ENCODE peak calls at places on chromosomes 5 and 9, in five cellular contexts. Q is HepG2, F is GM23338, V is GM12878, S is K562. B is an unnamed sample.

GRCh38 chr9:117784996-117785395 is 80.8 kb downstream of the TLR4 start:
- DNase-seq in F (no peak), V (no peak), S (no peak), Q (no peak), B (no peak)

GRCh38 chr5:21802869-21803490 is 1050.2 kb downstream of the CDH12 start:
- DNase-seq in V (no peak), F (peak), Q (peak), S (no peak), B (peak)

GRCh38 chr9:33167084-33167948 is at the start of gene B4GALT1:
- DNase-seq in F (peak), V (peak), S (peak), Q (peak), B (peak)

GRCh38 chr5:135578685-135579341 is at the start of gene CXCL14:
- DNase-seq in V (no peak), S (no peak), F (peak), Q (no peak), B (no peak)

GRCh38 chr9:38670542-38671371 is 49.2 kb downstream of the FAM240B start:
- DNase-seq in V (peak), Q (no peak), S (no peak), F (no peak), B (no peak)

GRCh38 chr5:152505442-152506042 is 100.5 kb upstream of the NMUR2 start:
- DNase-seq in V (no peak), S (peak), Q (peak), F (peak), B (peak)

GRCh38 chr9:73199886-73200285 is 48.2 kb downstream of the ANXA1 start:
- DNase-seq in Q (peak), S (no peak), V (no peak), F (peak), B (peak)

GRCh38 chr9:108412755-108413154 is 443.0 kb downstream of the ACTL7B start:
- DNase-seq in Q (no peak), F (peak), S (no peak), V (no peak), B (peak)

GRCh38 chr9:134617836-134618162 is 23.8 kb upstream of the COL5A1 start:
- DNase-seq in F (no peak), Q (no peak), S (no peak), V (no peak), B (no peak)

GRCh38 chr9:93265301-93265971 is 81.5 kb downstream of the WNK2 start:
- DNase-seq in S (peak), F (no peak), Q (no peak), V (no peak), B (no peak)
- TF ChIP-seq JUNB in S (no peak), F (no peak), Q (no peak), V (no peak), B (no peak)

GRCh38 chr5:83488271-83488670 is 16.7 kb downstream of the VCAN start:
- DNase-seq in Q (no peak), F (peak), V (no peak), S (no peak), B (no peak)
- TF ChIP-seq JUNB in Q (no peak), F (no peak), V (no peak), S (no peak), B (no peak)

DNA sequence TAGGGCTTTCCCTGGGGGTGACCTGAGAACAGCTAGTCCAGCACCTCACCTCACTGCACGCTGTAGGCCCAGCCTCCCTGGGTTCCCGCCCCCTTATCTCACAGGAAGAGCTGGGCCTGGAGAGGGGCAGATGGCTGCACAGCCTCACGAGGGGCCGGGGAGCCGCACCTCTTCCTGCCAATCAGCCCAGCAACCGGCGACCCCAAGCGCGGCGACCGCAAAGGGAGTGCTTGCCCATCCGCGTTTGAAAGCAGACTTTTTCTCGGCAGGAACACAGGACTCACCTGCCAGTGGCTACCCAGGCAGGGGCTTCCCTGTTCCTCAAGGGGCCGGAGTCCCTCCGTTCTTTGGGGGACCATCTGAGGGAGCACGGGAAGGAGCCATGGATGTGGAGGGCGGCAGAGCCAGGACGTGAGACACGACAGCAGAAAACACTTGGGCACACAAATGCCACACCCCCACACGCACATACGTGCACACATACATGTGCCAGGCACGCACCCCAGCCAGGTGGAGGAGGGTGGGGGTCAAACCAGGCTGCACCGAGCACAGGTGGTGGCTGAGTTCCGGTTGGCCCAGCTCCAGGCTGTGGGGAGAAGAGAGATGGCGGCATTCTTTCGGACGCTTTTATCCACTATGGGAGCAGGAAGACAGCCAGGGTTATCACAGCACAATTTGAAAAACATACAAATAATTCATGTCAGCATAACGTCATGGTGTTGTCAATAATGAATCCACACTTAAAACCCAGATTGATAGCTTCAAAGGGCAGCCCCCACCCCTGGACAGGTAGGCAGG is 11.3 kb downstream of the TMEM250 start:
- DNase-seq in Q (no peak), V (no peak), S (peak), F (peak), B (no peak)
- TF ChIP-seq JUNB in Q (no peak), V (no peak), S (no peak), F (no peak), B (no peak)

GRCh38 chr9:129569506-129570449 is 51.1 kb downstream of the C9orf50 start:
- DNase-seq in Q (peak), V (no peak), F (peak), S (peak), B (peak)

GRCh38 chr9:129568560-129569505 is 52.1 kb downstream of the C9orf50 start:
- DNase-seq in Q (peak), S (peak), V (no peak), F (peak), B (peak)

GRCh38 chr9:129567329-129567728 is 53.6 kb downstream of the C9orf50 start:
- DNase-seq in S (no peak), Q (no peak), V (no peak), F (no peak), B (no peak)

GRCh38 chr9:129566563-129567266 is 54.2 kb downstream of the C9orf50 start:
- DNase-seq in S (no peak), Q (no peak), V (no peak), F (no peak), B (no peak)

DNA sequence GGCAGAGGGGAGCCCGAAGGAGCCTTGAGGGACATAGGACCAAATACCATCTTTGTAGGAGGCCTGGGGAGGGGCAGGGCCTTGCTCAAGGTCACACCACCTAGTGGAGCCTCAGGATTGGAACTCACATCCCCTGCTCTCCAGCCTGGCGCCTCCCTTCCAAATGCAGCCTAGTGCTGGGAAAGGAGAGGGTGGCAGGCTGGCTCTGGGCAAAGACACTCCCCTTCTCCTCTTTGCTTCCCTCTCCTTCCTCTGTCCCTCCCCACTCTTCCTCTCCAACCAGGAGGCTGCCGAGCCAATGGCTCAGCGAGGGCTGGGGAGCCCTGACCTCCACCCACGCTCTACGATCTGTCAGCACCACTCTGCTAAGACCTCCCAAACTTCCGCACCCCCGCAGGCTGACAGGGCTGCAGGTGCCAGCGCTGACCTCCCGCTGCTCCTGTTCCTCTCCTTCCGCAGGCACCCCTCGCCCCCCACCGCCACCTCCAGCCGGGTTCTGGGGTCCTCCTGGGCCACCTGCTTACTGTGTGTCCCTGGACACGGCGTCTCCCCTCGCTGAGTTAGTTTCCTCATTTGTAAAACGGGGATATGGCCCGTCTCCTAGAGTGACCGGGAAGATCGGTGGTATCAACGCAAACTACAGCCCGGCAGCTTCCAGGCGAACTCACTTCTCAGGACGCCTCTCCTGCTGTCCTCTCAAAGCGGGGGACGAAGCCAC is 52.9 kb downstream of the C9orf50 start:
- DNase-seq in Q (peak), F (peak), V (no peak), S (peak), B (peak)
- TF ChIP-seq JUNB in Q (no peak), F (no peak), V (no peak), S (no peak), B (no peak)

DNA sequence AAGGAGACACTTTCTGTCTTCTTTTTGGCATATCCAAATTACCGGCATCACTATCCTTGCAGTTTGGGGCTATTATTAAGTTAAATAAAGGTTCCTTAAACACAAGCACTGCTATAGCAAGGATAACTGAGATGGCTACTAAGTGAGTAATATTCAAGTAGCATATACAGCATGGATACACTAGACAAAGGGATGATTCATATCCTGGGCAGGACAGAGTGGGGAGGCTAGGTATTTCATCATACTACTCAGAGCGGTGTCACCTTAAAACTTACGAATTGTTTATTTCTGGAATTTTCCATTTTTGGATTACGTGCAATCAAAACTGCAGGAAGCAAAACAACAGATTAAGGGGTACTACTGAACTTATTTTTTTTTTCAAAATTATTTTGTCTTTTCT is 54.1 kb downstream of the FER start:
- DNase-seq in Q (peak), V (no peak), S (no peak), F (no peak), B (peak)
- TF ChIP-seq JUNB in Q (no peak), V (no peak), S (no peak), F (no peak), B (peak)

DNA sequence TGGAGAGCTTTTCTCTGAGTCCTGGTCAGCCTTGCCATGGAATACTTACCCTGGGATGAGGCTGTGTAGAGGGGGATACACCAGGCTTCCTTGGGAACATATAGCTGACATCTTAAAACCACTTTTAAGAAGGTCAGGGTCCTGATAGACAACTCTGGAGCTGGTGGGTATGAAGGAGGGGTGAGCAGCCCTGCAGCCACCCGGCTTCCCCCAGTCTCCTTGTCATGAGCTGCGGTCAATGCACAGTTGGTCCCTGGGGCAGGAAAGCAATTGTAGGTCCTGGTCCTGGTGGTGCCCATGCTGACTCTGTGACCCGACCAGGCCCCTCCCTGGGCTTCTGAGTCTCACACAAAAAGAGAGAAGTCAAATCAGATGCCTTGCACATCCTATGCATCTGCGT is 63.6 kb downstream of the MRPL36 start:
- DNase-seq in V (no peak), F (no peak), Q (no peak), S (no peak), B (no peak)
- TF ChIP-seq JUNB in V (no peak), F (no peak), Q (no peak), S (no peak), B (no peak)

B was measured in A549.